ENCODE peak calls at places on chromosomes 2 and 18, in four cellular contexts. One of them, this sample, is unnamed.

GRCh38 chr2:151891566-151892194 is 63.5 kb upstream of the ARL5A start:
- DNase-seq in AG04449: no peak
- DNase-seq in heart left ventricle: no peak
- DNase-seq in GM23338: peak; percentile 23
- DNase-seq in this sample: peak; percentile 58

GRCh38 chr2:167943877-167944276 is 303.5 kb downstream of the STK39 start:
- DNase-seq in AG04449: no peak
- DNase-seq in heart left ventricle: no peak
- DNase-seq in GM23338: no peak
- DNase-seq in this sample: no peak

GRCh38 chr2:204108874-204109295 is 172.3 kb downstream of the ICOS start:
- DNase-seq in AG04449: no peak
- DNase-seq in heart left ventricle: no peak
- DNase-seq in GM23338: no peak
- DNase-seq in this sample: no peak

GRCh38 chr2:202133556-202134245 is 60.6 kb downstream of the KIAA2012 start:
- DNase-seq in AG04449: peak; percentile 72
- DNase-seq in heart left ventricle: no peak
- DNase-seq in GM23338: no peak
- DNase-seq in this sample: no peak

GRCh38 chr2:64454316-64455030 is 511 bp downstream of the LGALSL start:
- DNase-seq in AG04449: no peak
- DNase-seq in heart left ventricle: peak; percentile 75
- DNase-seq in GM23338: peak; percentile 72
- DNase-seq in this sample: peak; percentile 72

GRCh38 chr18:21004721-21005120 is 106.9 kb downstream of the ROCK1 start:
- DNase-seq in AG04449: peak; percentile 82
- DNase-seq in heart left ventricle: no peak
- DNase-seq in GM23338: no peak
- DNase-seq in this sample: peak; percentile 34

GRCh38 chr18:48003426-48004349 is 73.2 kb upstream of the SMAD2 start:
- DNase-seq in AG04449: no peak
- DNase-seq in heart left ventricle: no peak
- DNase-seq in GM23338: no peak
- DNase-seq in this sample: peak; percentile 91

GRCh38 chr2:230295192-230295591 is 31.8 kb upstream of the SP140L start:
- DNase-seq in AG04449: no peak
- DNase-seq in heart left ventricle: no peak
- DNase-seq in GM23338: no peak
- DNase-seq in this sample: no peak

GRCh38 chr2:96136123-96136720 is 2.1 kb downstream of the ASTL start:
- DNase-seq in AG04449: no peak
- DNase-seq in heart left ventricle: peak; percentile 37
- DNase-seq in GM23338: no peak
- DNase-seq in this sample: no peak

GRCh38 chr2:27932396-27932795 is 41.9 kb downstream of the BABAM2 start:
- DNase-seq in AG04449: no peak
- DNase-seq in heart left ventricle: no peak
- DNase-seq in GM23338: no peak
- DNase-seq in this sample: no peak

DNA sequence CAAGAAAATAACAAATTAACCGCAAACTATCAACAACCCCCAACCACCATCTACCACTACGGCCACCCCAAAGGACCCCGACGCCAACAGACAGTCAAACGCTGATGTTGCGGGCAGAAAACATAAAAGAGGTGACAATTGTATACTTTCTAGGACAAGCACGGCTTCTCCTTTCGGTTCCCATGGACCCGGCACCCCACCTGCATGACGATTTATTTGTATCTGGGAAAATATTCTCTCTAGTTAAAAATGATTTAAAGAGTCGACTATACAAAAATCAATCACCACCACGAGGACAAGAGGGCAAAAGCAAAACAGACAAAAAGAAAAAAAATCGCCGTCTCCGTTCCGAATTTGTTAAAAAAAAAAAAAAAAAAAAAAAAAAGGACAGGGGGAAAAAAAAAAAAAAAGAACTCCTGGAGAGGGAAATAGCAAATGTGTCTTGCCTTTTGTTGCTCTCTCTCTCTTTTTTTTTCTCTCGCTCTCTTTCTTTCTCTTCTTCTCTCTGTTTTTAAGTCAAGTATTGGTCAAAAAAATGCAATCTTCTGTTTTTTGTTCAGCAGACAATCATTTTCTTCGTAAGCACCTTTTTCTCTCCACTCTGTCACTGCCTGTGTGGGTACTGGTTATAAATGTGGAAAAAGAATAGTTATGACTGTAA is 3.6 kb downstream of the SIX3 start:
- DNase-seq in AG04449: no peak
- DNase-seq in heart left ventricle: no peak
- DNase-seq in GM23338: no peak
- DNase-seq in this sample: no peak
- H3K4me3 ChIP-seq in AG04449: no peak overlapping the region
- H3K4me3 ChIP-seq in heart left ventricle: no peak overlapping the region
- H3K4me3 ChIP-seq in GM23338: peak overlapping the region; percentile 54
- H3K4me3 ChIP-seq in this sample: no peak overlapping the region

DNA sequence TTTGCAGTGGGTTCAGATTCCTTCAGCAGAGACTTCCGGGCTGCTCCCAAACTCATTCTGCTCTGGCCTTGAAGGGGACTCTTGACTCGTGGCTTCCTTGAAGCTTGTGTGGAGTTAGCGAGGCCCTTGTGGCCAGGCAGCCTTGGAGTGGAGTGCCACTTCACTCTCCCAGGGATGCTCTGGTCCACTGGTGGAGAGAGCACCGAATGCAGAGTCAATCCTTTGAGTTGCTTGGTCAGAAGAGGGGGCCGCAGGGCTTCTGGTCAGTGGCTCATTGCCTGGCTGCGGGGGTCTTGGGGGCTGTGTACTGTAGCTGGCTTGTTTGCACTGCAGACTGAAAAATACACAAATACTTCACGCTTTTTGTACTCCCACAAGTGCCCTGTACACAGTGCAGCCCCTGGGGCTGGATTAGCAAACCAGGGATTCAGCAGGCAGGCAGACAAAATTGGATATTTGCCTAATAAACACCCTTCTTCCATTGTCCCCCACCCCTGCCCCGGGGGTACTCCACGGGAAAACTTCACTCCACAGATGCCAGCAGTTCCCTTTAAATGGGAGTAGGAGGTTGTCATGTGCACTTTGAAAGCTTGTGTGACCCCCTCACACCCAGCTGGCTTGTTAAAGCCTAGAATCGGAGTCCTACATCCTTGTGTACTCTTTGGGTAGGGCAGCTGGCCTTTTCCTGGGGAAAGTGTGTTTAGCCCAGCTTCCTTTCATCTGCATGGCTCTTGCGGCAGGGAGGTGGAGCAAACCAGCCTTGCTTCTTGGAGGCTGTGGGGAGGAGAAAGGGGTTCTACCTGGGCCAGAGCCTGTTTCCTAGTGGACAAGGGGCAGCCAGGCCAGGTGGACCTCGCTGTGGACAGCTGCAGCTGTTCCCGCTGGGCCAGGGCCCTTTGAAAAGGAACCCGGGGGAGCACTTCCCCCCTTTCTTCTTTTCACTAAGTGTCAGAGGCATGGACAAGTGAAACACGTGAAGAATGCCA is 3.4 kb downstream of the GLI2 start:
- DNase-seq in AG04449: no peak
- DNase-seq in heart left ventricle: peak; percentile 46
- DNase-seq in GM23338: peak; percentile 70
- DNase-seq in this sample: no peak
- H3K4me3 ChIP-seq in AG04449: peak overlapping the region; percentile 88
- H3K4me3 ChIP-seq in heart left ventricle: no peak overlapping the region
- H3K4me3 ChIP-seq in GM23338: peak overlapping the region; percentile 91
- H3K4me3 ChIP-seq in this sample: no peak overlapping the region

DNA sequence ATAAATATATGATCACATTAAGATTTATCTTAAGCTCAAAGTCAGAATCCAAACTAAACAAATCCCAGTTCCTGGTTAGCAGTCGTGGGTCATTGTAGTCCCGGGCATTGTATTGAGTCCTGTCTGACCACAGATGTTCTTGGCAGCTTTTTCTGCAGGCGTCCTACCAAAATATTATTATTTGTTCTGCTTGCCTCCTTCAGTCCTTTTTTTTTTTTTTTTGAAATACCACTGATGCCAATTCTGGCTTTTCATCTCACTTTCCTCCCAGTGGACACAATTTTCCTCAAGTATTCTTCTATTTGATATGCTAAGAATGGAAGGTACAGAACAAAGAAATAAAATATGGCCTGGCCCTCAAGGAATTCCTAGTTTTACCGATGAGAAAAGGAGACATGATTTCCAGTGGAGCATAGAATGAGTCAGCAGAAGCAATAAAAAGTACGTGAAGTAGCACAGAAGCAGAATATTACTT is 151.6 kb downstream of the CSRNP3 start:
- DNase-seq in AG04449: no peak
- DNase-seq in heart left ventricle: no peak
- DNase-seq in GM23338: no peak
- DNase-seq in this sample: no peak
- H3K4me3 ChIP-seq in AG04449: no peak overlapping the region
- H3K4me3 ChIP-seq in heart left ventricle: no peak overlapping the region
- H3K4me3 ChIP-seq in GM23338: no peak overlapping the region
- H3K4me3 ChIP-seq in this sample: no peak overlapping the region

GRCh38 chr2:219420687-219421086 is 2.5 kb downstream of the DES start:
- DNase-seq in AG04449: no peak
- DNase-seq in heart left ventricle: no peak
- DNase-seq in GM23338: no peak
- DNase-seq in this sample: no peak

GRCh38 chr2:219423656-219424378 is 5.6 kb downstream of the DES start:
- DNase-seq in AG04449: no peak
- DNase-seq in heart left ventricle: no peak
- DNase-seq in GM23338: no peak
- DNase-seq in this sample: no peak

GRCh38 chr2:219421323-219421722 is 3.1 kb downstream of the DES start:
- DNase-seq in AG04449: no peak
- DNase-seq in heart left ventricle: no peak
- DNase-seq in GM23338: no peak
- DNase-seq in this sample: no peak

GRCh38 chr2:219425238-219426067 is 7.3 kb downstream of the DES start:
- DNase-seq in AG04449: no peak
- DNase-seq in heart left ventricle: no peak
- DNase-seq in GM23338: no peak
- DNase-seq in this sample: no peak

DNA sequence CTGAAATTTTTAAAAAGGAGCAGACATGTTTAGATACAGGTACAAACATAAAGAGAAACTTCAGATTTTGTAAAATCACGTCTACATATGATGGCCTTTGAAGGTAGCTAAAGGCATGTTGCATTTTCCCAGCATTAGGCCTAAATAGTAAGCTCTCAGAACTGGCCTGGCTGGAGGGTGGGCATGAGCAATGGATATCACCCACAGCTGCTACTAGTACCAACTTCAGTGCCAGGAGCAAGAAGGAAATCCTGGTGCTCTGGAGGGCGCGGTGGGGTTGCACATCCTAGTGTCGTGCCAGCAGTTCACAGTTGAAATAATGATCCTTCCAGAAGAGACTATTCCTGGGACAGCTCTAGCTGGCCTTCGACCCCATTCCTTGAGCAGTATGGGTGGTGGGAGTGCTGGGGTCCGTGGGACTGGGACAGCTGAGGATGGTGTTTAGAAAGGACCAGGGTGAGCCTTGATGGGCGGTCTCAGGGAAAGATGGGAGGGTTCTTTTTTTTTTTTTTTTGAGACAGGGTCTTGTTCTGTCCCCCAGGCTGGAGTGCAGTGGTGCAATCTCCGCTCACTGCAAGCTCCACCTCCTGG is 4.9 kb downstream of the DES start:
- DNase-seq in AG04449: no peak
- DNase-seq in heart left ventricle: no peak
- DNase-seq in GM23338: no peak
- DNase-seq in this sample: no peak
- H3K4me3 ChIP-seq in AG04449: no peak overlapping the region
- H3K4me3 ChIP-seq in heart left ventricle: peak overlapping the region; percentile 77
- H3K4me3 ChIP-seq in GM23338: no peak overlapping the region
- H3K4me3 ChIP-seq in this sample: no peak overlapping the region

GRCh38 chr2:134119672-134120159 is 134.2 kb upstream of the MGAT5 start:
- DNase-seq in AG04449: peak; percentile 61
- DNase-seq in heart left ventricle: peak; percentile 93
- DNase-seq in GM23338: peak; percentile 97
- DNase-seq in this sample: peak; percentile 92

GRCh38 chr2:134117651-134118050 is 136.2 kb upstream of the MGAT5 start:
- DNase-seq in AG04449: no peak
- DNase-seq in heart left ventricle: no peak
- DNase-seq in GM23338: no peak
- DNase-seq in this sample: no peak

GRCh38 chr2:134119117-134119671 is 134.7 kb upstream of the MGAT5 start:
- DNase-seq in AG04449: no peak
- DNase-seq in heart left ventricle: no peak
- DNase-seq in GM23338: no peak
- DNase-seq in this sample: no peak

GRCh38 chr2:134120160-134120717 is 133.6 kb upstream of the MGAT5 start:
- DNase-seq in AG04449: no peak
- DNase-seq in heart left ventricle: peak; percentile 71
- DNase-seq in GM23338: peak; percentile 48
- DNase-seq in this sample: peak; percentile 35

DNA sequence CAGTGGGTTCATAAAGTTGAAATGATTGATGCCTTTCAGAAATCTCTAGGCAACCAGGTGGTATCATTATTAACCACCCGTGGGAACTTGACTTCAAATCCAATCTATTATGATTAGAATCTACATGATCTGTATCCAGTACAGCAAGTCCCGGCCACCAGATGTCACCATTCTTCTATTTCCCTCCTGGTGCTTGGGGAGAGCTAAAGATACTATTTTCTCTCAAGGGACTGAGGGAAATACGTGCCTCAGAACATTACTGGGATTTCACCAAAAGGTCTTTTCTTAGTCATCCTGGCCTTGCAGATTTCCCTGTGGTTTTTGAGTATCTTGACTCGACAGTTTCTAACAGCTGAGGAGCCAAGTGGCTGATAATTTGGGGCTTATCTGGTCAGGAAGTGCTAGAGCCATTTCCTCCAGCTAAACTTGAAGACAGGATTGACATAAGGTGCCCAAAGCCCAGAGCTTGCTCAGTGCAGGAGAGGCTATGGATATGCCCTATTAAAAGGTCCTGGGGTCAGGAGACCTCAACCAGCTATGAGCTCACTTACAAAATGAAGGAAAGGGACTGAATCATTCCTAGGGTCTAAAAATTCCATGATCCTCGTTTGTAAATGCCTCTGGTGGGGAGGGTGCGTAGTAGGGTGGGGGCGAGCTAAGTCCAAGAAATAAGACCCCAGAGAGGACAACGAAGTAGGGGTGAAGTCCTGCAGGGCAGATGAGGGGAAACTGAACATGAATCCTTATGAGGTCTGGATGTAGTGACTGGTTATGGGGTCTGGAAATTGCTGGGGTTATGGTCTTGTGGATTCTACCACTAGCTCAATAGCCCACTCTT is 135.4 kb upstream of the MGAT5 start:
- DNase-seq in AG04449: peak; percentile 94
- DNase-seq in heart left ventricle: peak; percentile 84
- DNase-seq in GM23338: peak; percentile 94
- DNase-seq in this sample: peak; percentile 96
- H3K4me3 ChIP-seq in AG04449: no peak overlapping the region
- H3K4me3 ChIP-seq in heart left ventricle: peak overlapping the region; percentile 5
- H3K4me3 ChIP-seq in GM23338: peak overlapping the region; percentile 87
- H3K4me3 ChIP-seq in this sample: no peak overlapping the region

GRCh38 chr18:9712130-9712577 is 4.1 kb downstream of the RAB31 start:
- DNase-seq in AG04449: no peak
- DNase-seq in heart left ventricle: no peak
- DNase-seq in GM23338: no peak
- DNase-seq in this sample: no peak
- H3K4me3 ChIP-seq in AG04449: no peak overlapping the region
- H3K4me3 ChIP-seq in heart left ventricle: no peak overlapping the region
- H3K4me3 ChIP-seq in GM23338: no peak overlapping the region
- H3K4me3 ChIP-seq in this sample: no peak overlapping the region

This sample was measured in adrenal gland.